ENCODE peak calls at places on chromosomes 1 and 21, in seven cellular contexts. One of them, this sample, is unnamed. For H3K4me1, the result is how much of the 10 kb centered on the place peaks cover.

GRCh38 chr1:193322218-193322617 is 135.8 kb upstream of the B3GALT2 start:
- DNase-seq in neuronal stem cell: no peak
- DNase-seq in trophoblast cell: peak
- DNase-seq in mesendoderm: peak
- DNase-seq in H9: no peak
- DNase-seq in mesenchymal stem cell: peak
- DNase-seq in H1: no peak
- DNase-seq in this sample: peak

GRCh38 chr1:147509786-147510360 is 31.4 kb upstream of the BCL9 start:
- DNase-seq in trophoblast cell: no peak
- DNase-seq in H9: no peak
- DNase-seq in mesenchymal stem cell: no peak
- DNase-seq in mesendoderm: no peak
- DNase-seq in neuronal stem cell: no peak
- DNase-seq in H1: no peak
- DNase-seq in this sample: no peak

GRCh38 chr1:163170975-163171676 is 31.6 kb downstream of the RGS5 start:
- DNase-seq in mesenchymal stem cell: peak
- DNase-seq in H1: no peak
- DNase-seq in trophoblast cell: no peak
- DNase-seq in H9: no peak
- DNase-seq in neuronal stem cell: no peak
- DNase-seq in mesendoderm: no peak
- DNase-seq in this sample: peak

GRCh38 chr1:167430134-167430848 is 88.0 kb downstream of the CD247 start:
- DNase-seq in trophoblast cell: peak
- DNase-seq in mesenchymal stem cell: no peak
- DNase-seq in neuronal stem cell: no peak
- DNase-seq in H9: peak
- DNase-seq in H1: peak
- DNase-seq in mesendoderm: no peak
- DNase-seq in this sample: no peak

GRCh38 chr1:201648911-201649775 is 110.2 kb downstream of the NAV1 start:
- DNase-seq in neuronal stem cell: peak
- DNase-seq in trophoblast cell: no peak
- DNase-seq in mesenchymal stem cell: peak
- DNase-seq in H1: peak
- DNase-seq in H9: peak
- DNase-seq in mesendoderm: peak
- DNase-seq in this sample: peak

GRCh38 chr1:162019436-162019835 is 4.2 kb downstream of the OLFML2B start:
- DNase-seq in mesenchymal stem cell: no peak
- DNase-seq in trophoblast cell: no peak
- DNase-seq in neuronal stem cell: no peak
- DNase-seq in H1: no peak
- DNase-seq in mesendoderm: no peak
- DNase-seq in H9: no peak
- DNase-seq in this sample: no peak

GRCh38 chr1:179955318-179955638 is 668 bp downstream of the CEP350 start:
- DNase-seq in mesendoderm: peak
- DNase-seq in neuronal stem cell: no peak
- DNase-seq in H9: no peak
- DNase-seq in trophoblast cell: peak
- DNase-seq in mesenchymal stem cell: peak
- DNase-seq in H1: no peak
- DNase-seq in this sample: peak

GRCh38 chr1:171343727-171344472 is 29.9 kb downstream of the FMO4 start:
- DNase-seq in mesenchymal stem cell: no peak
- DNase-seq in trophoblast cell: no peak
- DNase-seq in H9: no peak
- DNase-seq in neuronal stem cell: no peak
- DNase-seq in mesendoderm: no peak
- DNase-seq in H1: no peak
- DNase-seq in this sample: no peak

GRCh38 chr1:19646366-19646765 is 2.3 kb downstream of the NBL1 start:
- DNase-seq in H9: no peak
- DNase-seq in trophoblast cell: no peak
- DNase-seq in neuronal stem cell: no peak
- DNase-seq in mesenchymal stem cell: no peak
- DNase-seq in mesendoderm: no peak
- DNase-seq in H1: no peak
- DNase-seq in this sample: no peak

GRCh38 chr1:65231718-65232330 is 77.5 kb upstream of the DNAJC6 start:
- DNase-seq in H1: no peak
- DNase-seq in mesendoderm: no peak
- DNase-seq in H9: no peak
- DNase-seq in trophoblast cell: no peak
- DNase-seq in mesenchymal stem cell: peak
- DNase-seq in neuronal stem cell: no peak
- DNase-seq in this sample: no peak

GRCh38 chr1:196797891-196798290 is 21.6 kb upstream of the CFHR1 start:
- DNase-seq in neuronal stem cell: no peak
- DNase-seq in H9: no peak
- DNase-seq in mesendoderm: no peak
- DNase-seq in H1: no peak
- DNase-seq in trophoblast cell: no peak
- DNase-seq in mesenchymal stem cell: no peak
- DNase-seq in this sample: no peak

GRCh38 chr21:39788383-39788782 is 43.4 kb downstream of the IGSF5 start:
- DNase-seq in mesendoderm: peak
- DNase-seq in trophoblast cell: peak
- DNase-seq in H9: peak
- DNase-seq in neuronal stem cell: peak
- DNase-seq in mesenchymal stem cell: peak
- DNase-seq in H1: peak
- DNase-seq in this sample: peak

GRCh38 chr1:20551945-20552727 is at the start of gene FAM43B:
- DNase-seq in H1: peak
- DNase-seq in mesenchymal stem cell: peak
- DNase-seq in mesendoderm: peak
- DNase-seq in trophoblast cell: peak
- DNase-seq in neuronal stem cell: peak
- DNase-seq in H9: peak
- DNase-seq in this sample: no peak

GRCh38 chr1:225914391-225914790 is 9.7 kb downstream of the PYCR2 start:
- DNase-seq in neuronal stem cell: no peak
- DNase-seq in H1: no peak
- DNase-seq in trophoblast cell: no peak
- DNase-seq in mesenchymal stem cell: no peak
- DNase-seq in H9: no peak
- DNase-seq in mesendoderm: no peak
- DNase-seq in this sample: no peak

GRCh38 chr1:114040273-114041043 is 61.2 kb downstream of the OLFML3 start:
- DNase-seq in H1: no peak
- DNase-seq in mesendoderm: no peak
- DNase-seq in trophoblast cell: peak
- DNase-seq in H9: no peak
- DNase-seq in mesenchymal stem cell: peak
- DNase-seq in neuronal stem cell: no peak
- DNase-seq in this sample: no peak

GRCh38 chr1:24735156-24735618 is 10.1 kb upstream of the CLIC4 start:
- DNase-seq in neuronal stem cell: no peak
- DNase-seq in mesendoderm: peak
- DNase-seq in H9: no peak
- DNase-seq in H1: no peak
- DNase-seq in trophoblast cell: no peak
- DNase-seq in mesenchymal stem cell: no peak
- DNase-seq in this sample: no peak

GRCh38 chr1:190578531-190578930 is 100.9 kb upstream of the BRINP3 start:
- DNase-seq in mesendoderm: no peak
- DNase-seq in H9: no peak
- DNase-seq in trophoblast cell: no peak
- DNase-seq in mesenchymal stem cell: no peak
- DNase-seq in H1: no peak
- DNase-seq in neuronal stem cell: no peak
- DNase-seq in this sample: no peak

GRCh38 chr1:10920063-10920626 is 92.3 kb upstream of the TARDBP start:
- DNase-seq in mesenchymal stem cell: no peak
- DNase-seq in H9: no peak
- DNase-seq in trophoblast cell: no peak
- DNase-seq in H1: no peak
- DNase-seq in neuronal stem cell: no peak
- DNase-seq in mesendoderm: no peak
- DNase-seq in this sample: no peak

GRCh38 chr1:21334214-21335087 is 44.2 kb upstream of the ECE1 start:
- DNase-seq in H1: peak
- DNase-seq in mesendoderm: peak
- DNase-seq in mesenchymal stem cell: peak
- DNase-seq in neuronal stem cell: no peak
- DNase-seq in H9: peak
- DNase-seq in trophoblast cell: peak
- DNase-seq in this sample: peak

GRCh38 chr1:116228501-116228900 is 117.3 kb downstream of the MAB21L3 start:
- DNase-seq in H9: no peak
- DNase-seq in neuronal stem cell: no peak
- DNase-seq in H1: no peak
- DNase-seq in mesenchymal stem cell: no peak
- DNase-seq in mesendoderm: no peak
- DNase-seq in trophoblast cell: no peak
- DNase-seq in this sample: no peak

GRCh38 chr1:223077434-223077833 is 65.6 kb downstream of the TLR5 start:
- DNase-seq in H1: no peak
- DNase-seq in mesenchymal stem cell: no peak
- DNase-seq in neuronal stem cell: no peak
- DNase-seq in trophoblast cell: no peak
- DNase-seq in mesendoderm: no peak
- DNase-seq in H9: peak
- DNase-seq in this sample: no peak

DNA sequence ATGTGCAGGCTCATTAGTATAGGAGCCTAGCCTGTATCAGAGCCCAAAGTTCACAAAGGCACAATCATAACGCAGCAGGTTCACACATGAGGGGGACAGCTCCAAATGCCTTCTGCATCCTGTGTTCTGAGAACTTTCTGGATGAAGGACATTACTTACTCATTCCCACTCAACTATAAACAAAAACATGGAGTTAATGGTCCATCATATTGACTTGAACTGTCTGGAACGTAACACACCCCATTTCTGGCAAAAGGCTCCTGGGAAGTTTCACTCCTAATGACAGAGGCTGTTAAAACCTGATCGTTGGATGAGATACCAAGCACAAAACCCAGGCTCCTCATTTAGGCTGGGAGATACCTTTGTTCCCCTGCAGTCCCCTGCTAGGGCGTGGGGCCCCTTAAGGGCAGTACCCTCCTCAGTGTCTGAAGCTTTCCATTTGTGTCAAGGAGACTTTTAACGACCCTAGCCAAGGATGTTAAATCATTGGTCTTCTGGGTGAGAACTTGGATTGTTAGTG is 78.9 kb downstream of the RHOU start:
- DNase-seq in mesenchymal stem cell: no peak
- DNase-seq in H1: peak
- DNase-seq in H9: no peak
- DNase-seq in mesendoderm: peak
- DNase-seq in neuronal stem cell: no peak
- DNase-seq in trophoblast cell: no peak
- DNase-seq in this sample: no peak
- H3K23ac ChIP-seq in mesenchymal stem cell: no peak
- H3K23ac ChIP-seq in H1: no peak
- H3K23ac ChIP-seq in H9: no peak
- H3K23ac ChIP-seq in mesendoderm: no peak
- H3K23ac ChIP-seq in neuronal stem cell: no peak
- H3K23ac ChIP-seq in trophoblast cell: no peak
- H3K23ac ChIP-seq in this sample: no peak

DNA sequence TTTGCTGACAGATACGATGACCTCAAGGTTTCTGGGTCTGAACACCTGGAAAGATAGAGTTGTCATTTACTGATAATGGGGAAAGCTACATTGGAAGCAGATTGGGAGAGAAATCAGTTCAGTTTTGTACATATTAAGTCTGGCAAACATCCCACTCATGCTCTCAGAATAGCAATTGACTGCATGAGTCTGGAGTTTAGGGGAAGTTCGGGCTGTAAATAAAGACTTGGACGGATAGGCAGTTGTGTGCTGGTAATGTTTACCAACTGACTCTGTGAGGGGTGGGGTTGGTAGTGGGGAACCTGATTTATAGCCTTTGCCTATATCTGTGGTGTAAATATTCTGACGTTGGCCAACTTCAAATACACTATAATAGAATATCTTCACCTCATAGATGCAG is 4.0 kb downstream of the H6PD start:
- DNase-seq in mesendoderm: no peak
- DNase-seq in neuronal stem cell: no peak
- DNase-seq in H9: no peak
- DNase-seq in H1: no peak
- DNase-seq in trophoblast cell: no peak
- DNase-seq in mesenchymal stem cell: peak
- DNase-seq in this sample: peak
- H3K4me1 ChIP-seq in mesendoderm: under half
- H3K4me1 ChIP-seq in neuronal stem cell: under half
- H3K4me1 ChIP-seq in H9: under half
- H3K4me1 ChIP-seq in H1: under half
- H3K4me1 ChIP-seq in trophoblast cell: under half
- H3K4me1 ChIP-seq in mesenchymal stem cell: under half
- H3K4me1 ChIP-seq in this sample: under half

GRCh38 chr1:107058245-107059032 is 2.0 kb downstream of the PRMT6 start:
- DNase-seq in H9: no peak
- DNase-seq in neuronal stem cell: no peak
- DNase-seq in mesendoderm: peak
- DNase-seq in mesenchymal stem cell: no peak
- DNase-seq in H1: no peak
- DNase-seq in trophoblast cell: peak
- DNase-seq in this sample: no peak

GRCh38 chr1:107056426-107057196 is at the start of gene PRMT6:
- DNase-seq in neuronal stem cell: peak
- DNase-seq in mesenchymal stem cell: peak
- DNase-seq in trophoblast cell: peak
- DNase-seq in mesendoderm: peak
- DNase-seq in H9: peak
- DNase-seq in H1: peak
- DNase-seq in this sample: peak

GRCh38 chr1:107057197-107058133 is 991 bp downstream of the PRMT6 start:
- DNase-seq in trophoblast cell: peak
- DNase-seq in H1: peak
- DNase-seq in mesenchymal stem cell: peak
- DNase-seq in neuronal stem cell: peak
- DNase-seq in mesendoderm: peak
- DNase-seq in H9: peak
- DNase-seq in this sample: peak

DNA sequence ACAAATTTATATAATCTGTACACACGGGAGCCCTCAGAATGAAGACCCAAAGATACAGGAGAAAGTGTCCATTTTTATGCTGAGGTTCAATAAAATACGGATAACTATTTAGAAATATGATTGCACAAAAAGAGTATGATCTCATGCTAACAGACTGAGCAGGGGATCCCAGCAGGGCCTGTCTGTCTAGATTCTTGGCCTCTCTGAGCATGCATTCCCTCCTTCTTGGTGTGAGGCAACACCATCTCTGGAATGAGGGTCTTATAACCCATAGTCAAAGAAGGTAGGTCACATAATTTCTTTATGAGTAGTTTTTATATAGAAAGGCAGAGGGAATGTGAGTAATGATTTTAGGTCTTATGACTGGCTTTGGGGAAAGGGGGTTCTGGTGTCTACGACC is 5.4 kb downstream of the PRMT6 start:
- DNase-seq in H1: no peak
- DNase-seq in H9: no peak
- DNase-seq in trophoblast cell: peak
- DNase-seq in mesendoderm: no peak
- DNase-seq in mesenchymal stem cell: no peak
- DNase-seq in neuronal stem cell: no peak
- DNase-seq in this sample: no peak
- H3K23ac ChIP-seq in H1: no peak
- H3K23ac ChIP-seq in H9: no peak
- H3K23ac ChIP-seq in trophoblast cell: no peak
- H3K23ac ChIP-seq in mesendoderm: no peak
- H3K23ac ChIP-seq in mesenchymal stem cell: no peak
- H3K23ac ChIP-seq in neuronal stem cell: no peak
- H3K23ac ChIP-seq in this sample: no peak

GRCh38 chr21:33939224-33939623 is 23.6 kb upstream of the ATP5PO start:
- DNase-seq in H9: no peak
- DNase-seq in neuronal stem cell: no peak
- DNase-seq in trophoblast cell: no peak
- DNase-seq in H1: no peak
- DNase-seq in mesendoderm: no peak
- DNase-seq in mesenchymal stem cell: peak
- DNase-seq in this sample: peak
- H3K4me1 ChIP-seq in H9: under half
- H3K4me1 ChIP-seq in neuronal stem cell: under half
- H3K4me1 ChIP-seq in trophoblast cell: under half
- H3K4me1 ChIP-seq in H1: under half
- H3K4me1 ChIP-seq in mesendoderm: under half
- H3K4me1 ChIP-seq in mesenchymal stem cell: under half
- H3K4me1 ChIP-seq in this sample: under half

This sample was measured in IMR-90.